ENCODE peak calls at places on chromosomes 3 and 15, in eight cellular contexts. One of them, this sample, is unnamed. For H3K9me3, the result is how much of the 10 kb centered on the place peaks cover.

GRCh38 chr15:49435201-49435600 is 12.2 kb downstream of the FGF7 start:
- DNase-seq in HepG2: no peak
- DNase-seq in astrocyte: peak
- DNase-seq in MM.1S: no peak
- DNase-seq in HCT116: no peak
- DNase-seq in endothelial cell of umbilical vein: no peak
- DNase-seq in K562: no peak
- DNase-seq in fibroblast of lung: peak
- DNase-seq in this sample: no peak

GRCh38 chr3:195263925-195264575 is 6.9 kb downstream of the XXYLT1 start:
- DNase-seq in HepG2: no peak
- DNase-seq in astrocyte: no peak
- DNase-seq in MM.1S: no peak
- DNase-seq in HCT116: no peak
- DNase-seq in endothelial cell of umbilical vein: no peak
- DNase-seq in K562: no peak
- DNase-seq in fibroblast of lung: no peak
- DNase-seq in this sample: no peak

GRCh38 chr3:13008114-13008995 is 64.9 kb downstream of the IQSEC1 start:
- DNase-seq in HepG2: no peak
- DNase-seq in astrocyte: no peak
- DNase-seq in MM.1S: no peak
- DNase-seq in HCT116: no peak
- DNase-seq in endothelial cell of umbilical vein: no peak
- DNase-seq in K562: no peak
- DNase-seq in fibroblast of lung: no peak
- DNase-seq in this sample: no peak

GRCh38 chr3:177673105-177673804 is 476.0 kb upstream of the TBL1XR1 start:
- DNase-seq in HepG2: no peak
- DNase-seq in astrocyte: peak
- DNase-seq in MM.1S: no peak
- DNase-seq in HCT116: no peak
- DNase-seq in endothelial cell of umbilical vein: peak
- DNase-seq in K562: peak
- DNase-seq in fibroblast of lung: peak
- DNase-seq in this sample: no peak

GRCh38 chr15:49331951-49332350 is 91.1 kb upstream of the FGF7 start:
- DNase-seq in HepG2: no peak
- DNase-seq in astrocyte: peak
- DNase-seq in MM.1S: no peak
- DNase-seq in HCT116: no peak
- DNase-seq in endothelial cell of umbilical vein: no peak
- DNase-seq in K562: no peak
- DNase-seq in fibroblast of lung: peak
- DNase-seq in this sample: no peak

GRCh38 chr15:74520407-74520806 is 20.6 kb upstream of the ARID3B start:
- DNase-seq in HepG2: no peak
- DNase-seq in astrocyte: no peak
- DNase-seq in MM.1S: no peak
- DNase-seq in HCT116: no peak
- DNase-seq in endothelial cell of umbilical vein: no peak
- DNase-seq in K562: no peak
- DNase-seq in fibroblast of lung: no peak
- DNase-seq in this sample: no peak

GRCh38 chr3:171453175-171453868 is 6.9 kb downstream of the TNIK start:
- DNase-seq in HepG2: no peak
- DNase-seq in astrocyte: no peak
- DNase-seq in MM.1S: no peak
- DNase-seq in HCT116: no peak
- DNase-seq in endothelial cell of umbilical vein: no peak
- DNase-seq in K562: peak
- DNase-seq in fibroblast of lung: no peak
- DNase-seq in this sample: peak

GRCh38 chr3:61331937-61332590 is 80.8 kb upstream of the FHIT start:
- DNase-seq in HepG2: no peak
- DNase-seq in astrocyte: peak
- DNase-seq in MM.1S: no peak
- DNase-seq in HCT116: no peak
- DNase-seq in endothelial cell of umbilical vein: no peak
- DNase-seq in K562: no peak
- DNase-seq in fibroblast of lung: peak
- DNase-seq in this sample: peak

DNA sequence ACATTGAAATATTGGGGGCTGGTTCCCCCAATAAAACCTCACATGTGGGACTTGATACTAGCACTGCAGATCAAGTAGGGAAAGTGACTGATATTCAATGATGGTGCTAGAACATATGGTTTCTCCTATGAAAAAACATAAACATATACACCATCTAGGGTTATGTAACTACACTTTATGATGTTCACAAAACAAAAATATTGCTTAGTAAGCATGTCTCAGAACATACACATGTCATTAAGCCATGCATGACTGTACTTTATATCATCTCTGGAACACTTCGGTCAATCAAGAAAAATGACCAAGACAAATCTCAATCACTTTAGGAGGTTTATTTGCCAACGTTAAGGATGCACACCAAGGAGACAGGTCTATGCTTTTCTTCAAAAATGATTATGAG is 57.4 kb downstream of the ZNF717 start:
- DNase-seq in HepG2: no peak
- DNase-seq in astrocyte: no peak
- DNase-seq in MM.1S: no peak
- DNase-seq in HCT116: no peak
- DNase-seq in endothelial cell of umbilical vein: no peak
- DNase-seq in K562: no peak
- DNase-seq in fibroblast of lung: no peak
- DNase-seq in this sample: no peak
- H3K9me3 ChIP-seq in HepG2: half or more
- H3K9me3 ChIP-seq in astrocyte: under half
- H3K9me3 ChIP-seq in MM.1S: under half
- H3K9me3 ChIP-seq in HCT116: under half
- H3K9me3 ChIP-seq in endothelial cell of umbilical vein: under half
- H3K9me3 ChIP-seq in K562: under half
- H3K9me3 ChIP-seq in fibroblast of lung: under half
- H3K9me3 ChIP-seq in this sample: under half

GRCh38 chr3:147418352-147418751 is 9.2 kb downstream of the ZIC1 start:
- DNase-seq in HepG2: no peak
- DNase-seq in astrocyte: no peak
- DNase-seq in MM.1S: no peak
- DNase-seq in HCT116: no peak
- DNase-seq in endothelial cell of umbilical vein: no peak
- DNase-seq in K562: no peak
- DNase-seq in fibroblast of lung: no peak
- DNase-seq in this sample: peak

GRCh38 chr3:147420361-147421183 is 11.4 kb downstream of the ZIC1 start:
- DNase-seq in HepG2: no peak
- DNase-seq in astrocyte: no peak
- DNase-seq in MM.1S: no peak
- DNase-seq in HCT116: no peak
- DNase-seq in endothelial cell of umbilical vein: no peak
- DNase-seq in K562: no peak
- DNase-seq in fibroblast of lung: no peak
- DNase-seq in this sample: peak

GRCh38 chr3:147417896-147418295 is 8.7 kb downstream of the ZIC1 start:
- DNase-seq in HepG2: no peak
- DNase-seq in astrocyte: no peak
- DNase-seq in MM.1S: no peak
- DNase-seq in HCT116: no peak
- DNase-seq in endothelial cell of umbilical vein: no peak
- DNase-seq in K562: no peak
- DNase-seq in fibroblast of lung: no peak
- DNase-seq in this sample: no peak

GRCh38 chr3:147419731-147420360 is 10.7 kb downstream of the ZIC1 start:
- DNase-seq in HepG2: no peak
- DNase-seq in astrocyte: no peak
- DNase-seq in MM.1S: no peak
- DNase-seq in HCT116: no peak
- DNase-seq in endothelial cell of umbilical vein: no peak
- DNase-seq in K562: no peak
- DNase-seq in fibroblast of lung: no peak
- DNase-seq in this sample: peak

DNA sequence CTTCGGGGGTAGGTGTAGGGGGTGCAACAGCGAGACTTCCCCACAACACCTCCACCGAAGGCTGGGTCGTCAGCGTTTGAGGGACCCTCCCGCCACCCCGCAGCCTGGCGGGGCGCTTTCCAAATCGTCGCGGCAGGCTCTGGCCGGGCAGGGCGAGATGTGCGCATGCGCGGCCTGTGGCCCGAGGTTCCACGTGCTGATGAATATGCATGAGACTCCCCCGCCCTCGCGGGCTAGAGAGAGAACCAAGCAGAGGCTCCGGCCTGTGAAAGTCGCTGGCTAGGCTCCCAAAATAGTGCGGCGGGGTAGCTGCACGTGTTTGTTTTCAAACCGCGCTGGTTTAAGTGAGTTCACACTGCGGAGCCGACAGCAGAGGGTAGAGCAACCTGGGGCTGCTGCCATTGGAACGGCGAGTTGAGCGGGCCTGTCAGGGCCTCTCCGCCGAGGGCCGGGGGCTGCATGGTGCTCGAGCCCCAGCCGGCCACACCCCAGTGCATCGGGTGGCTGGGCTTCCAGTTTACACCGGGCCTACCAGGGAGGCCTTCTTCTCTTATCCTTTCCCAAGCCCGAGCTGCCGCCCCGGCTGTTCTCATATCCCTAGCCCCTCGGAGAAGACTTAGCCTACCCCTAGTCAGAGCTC is 10.0 kb downstream of the ZIC1 start:
- DNase-seq in HepG2: no peak
- DNase-seq in astrocyte: peak
- DNase-seq in MM.1S: peak
- DNase-seq in HCT116: no peak
- DNase-seq in endothelial cell of umbilical vein: no peak
- DNase-seq in K562: peak
- DNase-seq in fibroblast of lung: peak
- DNase-seq in this sample: peak
- TF ChIP-seq EZH2 in HepG2: no peak
- TF ChIP-seq EZH2 in astrocyte: peak
- TF ChIP-seq EZH2 in MM.1S: no peak
- TF ChIP-seq EZH2 in HCT116: no peak
- TF ChIP-seq EZH2 in endothelial cell of umbilical vein: peak
- TF ChIP-seq EZH2 in K562: no peak
- TF ChIP-seq EZH2 in fibroblast of lung: peak
- TF ChIP-seq EZH2 in this sample: peak

GRCh38 chr3:54599741-54600140 is 328.1 kb downstream of the LRTM1 start:
- DNase-seq in HepG2: no peak
- DNase-seq in astrocyte: no peak
- DNase-seq in MM.1S: no peak
- DNase-seq in HCT116: no peak
- DNase-seq in endothelial cell of umbilical vein: no peak
- DNase-seq in K562: no peak
- DNase-seq in fibroblast of lung: no peak
- DNase-seq in this sample: no peak
- H3K9me3 ChIP-seq in HepG2: under half
- H3K9me3 ChIP-seq in astrocyte: under half
- H3K9me3 ChIP-seq in MM.1S: under half
- H3K9me3 ChIP-seq in HCT116: under half
- H3K9me3 ChIP-seq in endothelial cell of umbilical vein: under half
- H3K9me3 ChIP-seq in K562: under half
- H3K9me3 ChIP-seq in fibroblast of lung: under half
- H3K9me3 ChIP-seq in this sample: under half

GRCh38 chr3:119697394-119697793 is 5.4 kb upstream of the CFAP91 start:
- DNase-seq in HepG2: no peak
- DNase-seq in astrocyte: no peak
- DNase-seq in MM.1S: no peak
- DNase-seq in HCT116: no peak
- DNase-seq in endothelial cell of umbilical vein: no peak
- DNase-seq in K562: no peak
- DNase-seq in fibroblast of lung: no peak
- DNase-seq in this sample: no peak

GRCh38 chr3:119703900-119704531 is 1.2 kb downstream of the CFAP91 start:
- DNase-seq in HepG2: peak
- DNase-seq in astrocyte: no peak
- DNase-seq in MM.1S: no peak
- DNase-seq in HCT116: no peak
- DNase-seq in endothelial cell of umbilical vein: no peak
- DNase-seq in K562: no peak
- DNase-seq in fibroblast of lung: no peak
- DNase-seq in this sample: peak

GRCh38 chr3:119700269-119700919 is 2.4 kb upstream of the CFAP91 start:
- DNase-seq in HepG2: peak
- DNase-seq in astrocyte: peak
- DNase-seq in MM.1S: peak
- DNase-seq in HCT116: no peak
- DNase-seq in endothelial cell of umbilical vein: peak
- DNase-seq in K562: no peak
- DNase-seq in fibroblast of lung: peak
- DNase-seq in this sample: no peak

GRCh38 chr3:119700920-119701734 is 1.7 kb upstream of the CFAP91 start:
- DNase-seq in HepG2: no peak
- DNase-seq in astrocyte: no peak
- DNase-seq in MM.1S: no peak
- DNase-seq in HCT116: no peak
- DNase-seq in endothelial cell of umbilical vein: no peak
- DNase-seq in K562: no peak
- DNase-seq in fibroblast of lung: no peak
- DNase-seq in this sample: no peak

DNA sequence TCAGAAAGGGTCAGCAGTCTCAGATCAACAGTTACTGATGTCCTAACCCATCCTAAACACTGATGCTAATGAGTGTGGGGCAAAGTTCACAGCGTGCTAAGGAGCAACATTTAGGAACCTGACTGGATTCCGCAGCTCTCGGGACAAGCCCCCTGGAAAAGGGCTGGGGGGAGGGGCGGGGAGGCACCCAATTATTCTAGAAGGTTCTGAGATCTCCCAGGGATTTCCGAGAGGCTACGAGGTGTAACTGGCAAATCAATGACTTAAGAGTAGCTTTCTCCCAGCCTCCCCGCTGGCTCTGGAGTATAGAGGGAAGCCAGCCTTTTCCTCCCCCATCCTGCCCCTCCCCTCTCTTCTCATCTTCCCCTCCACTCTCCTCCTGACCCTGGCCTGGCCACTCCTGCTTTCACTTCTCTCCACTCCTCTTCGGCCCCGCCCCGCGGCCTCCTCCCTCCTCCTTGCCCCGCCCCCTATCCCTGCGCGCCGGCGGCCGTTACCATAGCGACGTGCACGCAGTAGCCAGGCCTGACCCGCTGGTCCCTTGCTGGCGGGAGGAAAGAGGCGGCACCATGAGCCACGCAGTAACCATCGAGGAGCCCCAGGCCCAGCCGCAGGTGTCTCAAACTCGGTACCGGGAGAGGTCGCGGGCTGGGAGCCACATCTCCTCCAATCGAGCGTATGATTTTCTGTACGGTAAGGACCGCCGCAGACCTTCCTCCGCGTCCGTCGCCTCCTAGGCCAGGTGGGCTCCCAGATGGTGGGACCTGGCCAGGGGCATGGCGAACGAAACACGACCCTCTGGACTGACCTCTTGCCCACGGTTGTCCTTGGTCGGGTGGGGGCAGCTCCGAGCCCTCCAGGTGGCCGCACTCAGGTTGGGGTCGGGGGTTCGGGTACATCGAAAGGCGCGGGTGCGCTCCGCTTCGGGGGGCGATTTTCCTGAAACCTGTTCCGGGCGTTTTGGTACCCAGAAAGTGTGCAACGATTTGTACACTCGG is at the start of gene CFAP91:
- DNase-seq in HepG2: no peak
- DNase-seq in astrocyte: peak
- DNase-seq in MM.1S: peak
- DNase-seq in HCT116: peak
- DNase-seq in endothelial cell of umbilical vein: peak
- DNase-seq in K562: no peak
- DNase-seq in fibroblast of lung: peak
- DNase-seq in this sample: peak
- TF ChIP-seq EZH2 in HepG2: no peak
- TF ChIP-seq EZH2 in astrocyte: peak
- TF ChIP-seq EZH2 in MM.1S: no peak
- TF ChIP-seq EZH2 in HCT116: no peak
- TF ChIP-seq EZH2 in endothelial cell of umbilical vein: no peak
- TF ChIP-seq EZH2 in K562: no peak
- TF ChIP-seq EZH2 in fibroblast of lung: no peak
- TF ChIP-seq EZH2 in this sample: no peak